ENCODE peak calls at places on chromosomes 1 and 21, in ten cellular contexts. One of them, this sample, is unnamed.

GRCh38 chr1:39378377-39378776 is 113.1 kb upstream of the BMP8A start:
- DNase-seq in T1000: no peak
- DNase-seq in stimulated activated CD4-positive, alpha-beta T cell treated with anti-CD3 and anti-CD28 coated beads, Interleukin-1b, Interleukin-23, amount 100 ng/mL, for 4 hours: no peak
- DNase-seq in stimulated activated CD8-positive, alpha-beta memory T cell treated with anti-CD3 and anti-CD28 coated beads, Interleukin-2, amount 100 ng/mL, for 48 hours: no peak
- DNase-seq in COR-L47: no peak
- DNase-seq in dermis microvascular lymphatic vessel endothelial cell: no peak
- DNase-seq in H7: peak; percentile 74
- DNase-seq in fibroblast of mammary gland: no peak
- DNase-seq in NCI-H2107: peak; percentile 98
- DNase-seq in astrocyte of the cerebellum: no peak
- DNase-seq in this sample: no peak

GRCh38 chr1:115314111-115314510 is 23.9 kb downstream of the NGF start:
- DNase-seq in T1000: no peak
- DNase-seq in stimulated activated CD4-positive, alpha-beta T cell treated with anti-CD3 and anti-CD28 coated beads, Interleukin-1b, Interleukin-23, amount 100 ng/mL, for 4 hours: no peak
- DNase-seq in stimulated activated CD8-positive, alpha-beta memory T cell treated with anti-CD3 and anti-CD28 coated beads, Interleukin-2, amount 100 ng/mL, for 48 hours: no peak
- DNase-seq in COR-L47: no peak
- DNase-seq in dermis microvascular lymphatic vessel endothelial cell: no peak
- DNase-seq in H7: no peak
- DNase-seq in fibroblast of mammary gland: no peak
- DNase-seq in NCI-H2107: no peak
- DNase-seq in astrocyte of the cerebellum: no peak
- DNase-seq in this sample: no peak

GRCh38 chr1:235215453-235215852 is 54.4 kb upstream of the RBM34 start:
- DNase-seq in T1000: no peak
- DNase-seq in stimulated activated CD4-positive, alpha-beta T cell treated with anti-CD3 and anti-CD28 coated beads, Interleukin-1b, Interleukin-23, amount 100 ng/mL, for 4 hours: no peak
- DNase-seq in stimulated activated CD8-positive, alpha-beta memory T cell treated with anti-CD3 and anti-CD28 coated beads, Interleukin-2, amount 100 ng/mL, for 48 hours: no peak
- DNase-seq in COR-L47: no peak
- DNase-seq in dermis microvascular lymphatic vessel endothelial cell: no peak
- DNase-seq in H7: no peak
- DNase-seq in fibroblast of mammary gland: no peak
- DNase-seq in NCI-H2107: no peak
- DNase-seq in astrocyte of the cerebellum: no peak
- DNase-seq in this sample: no peak

GRCh38 chr1:6871300-6871972 is 86.2 kb downstream of the CAMTA1 start:
- DNase-seq in T1000: no peak
- DNase-seq in stimulated activated CD4-positive, alpha-beta T cell treated with anti-CD3 and anti-CD28 coated beads, Interleukin-1b, Interleukin-23, amount 100 ng/mL, for 4 hours: no peak
- DNase-seq in stimulated activated CD8-positive, alpha-beta memory T cell treated with anti-CD3 and anti-CD28 coated beads, Interleukin-2, amount 100 ng/mL, for 48 hours: no peak
- DNase-seq in COR-L47: no peak
- DNase-seq in dermis microvascular lymphatic vessel endothelial cell: no peak
- DNase-seq in H7: no peak
- DNase-seq in fibroblast of mammary gland: no peak
- DNase-seq in NCI-H2107: no peak
- DNase-seq in astrocyte of the cerebellum: no peak
- DNase-seq in this sample: no peak

GRCh38 chr1:56938636-56939035 is 27.2 kb downstream of the C8B start:
- DNase-seq in T1000: no peak
- DNase-seq in stimulated activated CD4-positive, alpha-beta T cell treated with anti-CD3 and anti-CD28 coated beads, Interleukin-1b, Interleukin-23, amount 100 ng/mL, for 4 hours: no peak
- DNase-seq in stimulated activated CD8-positive, alpha-beta memory T cell treated with anti-CD3 and anti-CD28 coated beads, Interleukin-2, amount 100 ng/mL, for 48 hours: no peak
- DNase-seq in COR-L47: no peak
- DNase-seq in dermis microvascular lymphatic vessel endothelial cell: no peak
- DNase-seq in H7: no peak
- DNase-seq in fibroblast of mammary gland: no peak
- DNase-seq in NCI-H2107: no peak
- DNase-seq in astrocyte of the cerebellum: no peak
- DNase-seq in this sample: no peak

GRCh38 chr1:204384636-204385354 is 25.1 kb upstream of the PLEKHA6 start:
- DNase-seq in T1000: peak; percentile 50
- DNase-seq in stimulated activated CD4-positive, alpha-beta T cell treated with anti-CD3 and anti-CD28 coated beads, Interleukin-1b, Interleukin-23, amount 100 ng/mL, for 4 hours: no peak
- DNase-seq in stimulated activated CD8-positive, alpha-beta memory T cell treated with anti-CD3 and anti-CD28 coated beads, Interleukin-2, amount 100 ng/mL, for 48 hours: no peak
- DNase-seq in COR-L47: no peak
- DNase-seq in dermis microvascular lymphatic vessel endothelial cell: no peak
- DNase-seq in H7: no peak
- DNase-seq in fibroblast of mammary gland: peak; percentile 48
- DNase-seq in NCI-H2107: no peak
- DNase-seq in astrocyte of the cerebellum: peak; percentile 22
- DNase-seq in this sample: no peak

GRCh38 chr1:181083842-181084605 is 4.5 kb upstream of the IER5 start:
- DNase-seq in T1000: no peak
- DNase-seq in stimulated activated CD4-positive, alpha-beta T cell treated with anti-CD3 and anti-CD28 coated beads, Interleukin-1b, Interleukin-23, amount 100 ng/mL, for 4 hours: peak; percentile 47
- DNase-seq in stimulated activated CD8-positive, alpha-beta memory T cell treated with anti-CD3 and anti-CD28 coated beads, Interleukin-2, amount 100 ng/mL, for 48 hours: no peak
- DNase-seq in COR-L47: peak; percentile 83
- DNase-seq in dermis microvascular lymphatic vessel endothelial cell: no peak
- DNase-seq in H7: peak; percentile 73
- DNase-seq in fibroblast of mammary gland: peak; percentile 68
- DNase-seq in NCI-H2107: no peak
- DNase-seq in astrocyte of the cerebellum: no peak
- DNase-seq in this sample: no peak

GRCh38 chr1:41478118-41478748 is 6.2 kb downstream of the EDN2 start:
- DNase-seq in T1000: no peak
- DNase-seq in stimulated activated CD4-positive, alpha-beta T cell treated with anti-CD3 and anti-CD28 coated beads, Interleukin-1b, Interleukin-23, amount 100 ng/mL, for 4 hours: no peak
- DNase-seq in stimulated activated CD8-positive, alpha-beta memory T cell treated with anti-CD3 and anti-CD28 coated beads, Interleukin-2, amount 100 ng/mL, for 48 hours: no peak
- DNase-seq in COR-L47: no peak
- DNase-seq in dermis microvascular lymphatic vessel endothelial cell: no peak
- DNase-seq in H7: no peak
- DNase-seq in fibroblast of mammary gland: no peak
- DNase-seq in NCI-H2107: no peak
- DNase-seq in astrocyte of the cerebellum: no peak
- DNase-seq in this sample: no peak

GRCh38 chr1:168766568-168766967 is 37.6 kb upstream of the DPT start:
- DNase-seq in T1000: no peak
- DNase-seq in stimulated activated CD4-positive, alpha-beta T cell treated with anti-CD3 and anti-CD28 coated beads, Interleukin-1b, Interleukin-23, amount 100 ng/mL, for 4 hours: no peak
- DNase-seq in stimulated activated CD8-positive, alpha-beta memory T cell treated with anti-CD3 and anti-CD28 coated beads, Interleukin-2, amount 100 ng/mL, for 48 hours: no peak
- DNase-seq in COR-L47: no peak
- DNase-seq in dermis microvascular lymphatic vessel endothelial cell: no peak
- DNase-seq in H7: no peak
- DNase-seq in fibroblast of mammary gland: no peak
- DNase-seq in NCI-H2107: no peak
- DNase-seq in astrocyte of the cerebellum: no peak
- DNase-seq in this sample: no peak

GRCh38 chr1:113998361-113998760 is 19.1 kb downstream of the OLFML3 start:
- DNase-seq in T1000: no peak
- DNase-seq in stimulated activated CD4-positive, alpha-beta T cell treated with anti-CD3 and anti-CD28 coated beads, Interleukin-1b, Interleukin-23, amount 100 ng/mL, for 4 hours: no peak
- DNase-seq in stimulated activated CD8-positive, alpha-beta memory T cell treated with anti-CD3 and anti-CD28 coated beads, Interleukin-2, amount 100 ng/mL, for 48 hours: no peak
- DNase-seq in COR-L47: no peak
- DNase-seq in dermis microvascular lymphatic vessel endothelial cell: no peak
- DNase-seq in H7: no peak
- DNase-seq in fibroblast of mammary gland: peak; percentile 60
- DNase-seq in NCI-H2107: no peak
- DNase-seq in astrocyte of the cerebellum: no peak
- DNase-seq in this sample: no peak

GRCh38 chr1:55235722-55236121 is 20.6 kb upstream of the USP24 start:
- DNase-seq in T1000: no peak
- DNase-seq in stimulated activated CD4-positive, alpha-beta T cell treated with anti-CD3 and anti-CD28 coated beads, Interleukin-1b, Interleukin-23, amount 100 ng/mL, for 4 hours: no peak
- DNase-seq in stimulated activated CD8-positive, alpha-beta memory T cell treated with anti-CD3 and anti-CD28 coated beads, Interleukin-2, amount 100 ng/mL, for 48 hours: no peak
- DNase-seq in COR-L47: no peak
- DNase-seq in dermis microvascular lymphatic vessel endothelial cell: no peak
- DNase-seq in H7: no peak
- DNase-seq in fibroblast of mammary gland: peak; percentile 82
- DNase-seq in NCI-H2107: no peak
- DNase-seq in astrocyte of the cerebellum: peak; percentile 65
- DNase-seq in this sample: no peak

GRCh38 chr1:30508175-30508448 is 215.3 kb downstream of the MATN1 start:
- DNase-seq in T1000: no peak
- DNase-seq in stimulated activated CD4-positive, alpha-beta T cell treated with anti-CD3 and anti-CD28 coated beads, Interleukin-1b, Interleukin-23, amount 100 ng/mL, for 4 hours: no peak
- DNase-seq in stimulated activated CD8-positive, alpha-beta memory T cell treated with anti-CD3 and anti-CD28 coated beads, Interleukin-2, amount 100 ng/mL, for 48 hours: no peak
- DNase-seq in COR-L47: no peak
- DNase-seq in dermis microvascular lymphatic vessel endothelial cell: no peak
- DNase-seq in H7: no peak
- DNase-seq in fibroblast of mammary gland: no peak
- DNase-seq in NCI-H2107: no peak
- DNase-seq in astrocyte of the cerebellum: no peak
- DNase-seq in this sample: no peak

GRCh38 chr1:177045156-177045555 is 119.4 kb downstream of the ASTN1 start:
- DNase-seq in T1000: no peak
- DNase-seq in stimulated activated CD4-positive, alpha-beta T cell treated with anti-CD3 and anti-CD28 coated beads, Interleukin-1b, Interleukin-23, amount 100 ng/mL, for 4 hours: no peak
- DNase-seq in stimulated activated CD8-positive, alpha-beta memory T cell treated with anti-CD3 and anti-CD28 coated beads, Interleukin-2, amount 100 ng/mL, for 48 hours: no peak
- DNase-seq in COR-L47: no peak
- DNase-seq in dermis microvascular lymphatic vessel endothelial cell: no peak
- DNase-seq in H7: no peak
- DNase-seq in fibroblast of mammary gland: no peak
- DNase-seq in NCI-H2107: no peak
- DNase-seq in astrocyte of the cerebellum: no peak
- DNase-seq in this sample: no peak

GRCh38 chr1:111912116-111912515 is 77.4 kb downstream of the KCND3 start:
- DNase-seq in T1000: no peak
- DNase-seq in stimulated activated CD4-positive, alpha-beta T cell treated with anti-CD3 and anti-CD28 coated beads, Interleukin-1b, Interleukin-23, amount 100 ng/mL, for 4 hours: no peak
- DNase-seq in stimulated activated CD8-positive, alpha-beta memory T cell treated with anti-CD3 and anti-CD28 coated beads, Interleukin-2, amount 100 ng/mL, for 48 hours: no peak
- DNase-seq in COR-L47: no peak
- DNase-seq in dermis microvascular lymphatic vessel endothelial cell: no peak
- DNase-seq in H7: no peak
- DNase-seq in fibroblast of mammary gland: no peak
- DNase-seq in NCI-H2107: no peak
- DNase-seq in astrocyte of the cerebellum: no peak
- DNase-seq in this sample: no peak

GRCh38 chr1:28887835-28888682 is 26.3 kb upstream of the EPB41 start:
- DNase-seq in T1000: no peak
- DNase-seq in stimulated activated CD4-positive, alpha-beta T cell treated with anti-CD3 and anti-CD28 coated beads, Interleukin-1b, Interleukin-23, amount 100 ng/mL, for 4 hours: no peak
- DNase-seq in stimulated activated CD8-positive, alpha-beta memory T cell treated with anti-CD3 and anti-CD28 coated beads, Interleukin-2, amount 100 ng/mL, for 48 hours: no peak
- DNase-seq in COR-L47: no peak
- DNase-seq in dermis microvascular lymphatic vessel endothelial cell: no peak
- DNase-seq in H7: peak; percentile 79
- DNase-seq in fibroblast of mammary gland: no peak
- DNase-seq in NCI-H2107: no peak
- DNase-seq in astrocyte of the cerebellum: no peak
- DNase-seq in this sample: no peak

GRCh38 chr1:5254131-5254725 is 599.8 kb downstream of the AJAP1 start:
- DNase-seq in T1000: no peak
- DNase-seq in stimulated activated CD4-positive, alpha-beta T cell treated with anti-CD3 and anti-CD28 coated beads, Interleukin-1b, Interleukin-23, amount 100 ng/mL, for 4 hours: no peak
- DNase-seq in stimulated activated CD8-positive, alpha-beta memory T cell treated with anti-CD3 and anti-CD28 coated beads, Interleukin-2, amount 100 ng/mL, for 48 hours: no peak
- DNase-seq in COR-L47: no peak
- DNase-seq in dermis microvascular lymphatic vessel endothelial cell: no peak
- DNase-seq in H7: no peak
- DNase-seq in fibroblast of mammary gland: no peak
- DNase-seq in NCI-H2107: no peak
- DNase-seq in astrocyte of the cerebellum: no peak
- DNase-seq in this sample: no peak

GRCh38 chr1:113903496-113904291 is 905 bp downstream of the AP4B1 start:
- DNase-seq in T1000: no peak
- DNase-seq in stimulated activated CD4-positive, alpha-beta T cell treated with anti-CD3 and anti-CD28 coated beads, Interleukin-1b, Interleukin-23, amount 100 ng/mL, for 4 hours: no peak
- DNase-seq in stimulated activated CD8-positive, alpha-beta memory T cell treated with anti-CD3 and anti-CD28 coated beads, Interleukin-2, amount 100 ng/mL, for 48 hours: no peak
- DNase-seq in COR-L47: no peak
- DNase-seq in dermis microvascular lymphatic vessel endothelial cell: no peak
- DNase-seq in H7: no peak
- DNase-seq in fibroblast of mammary gland: no peak
- DNase-seq in NCI-H2107: no peak
- DNase-seq in astrocyte of the cerebellum: no peak
- DNase-seq in this sample: no peak

GRCh38 chr1:67780637-67781036 is 52.6 kb downstream of the GNG12 start:
- DNase-seq in T1000: no peak
- DNase-seq in stimulated activated CD4-positive, alpha-beta T cell treated with anti-CD3 and anti-CD28 coated beads, Interleukin-1b, Interleukin-23, amount 100 ng/mL, for 4 hours: no peak
- DNase-seq in stimulated activated CD8-positive, alpha-beta memory T cell treated with anti-CD3 and anti-CD28 coated beads, Interleukin-2, amount 100 ng/mL, for 48 hours: no peak
- DNase-seq in COR-L47: no peak
- DNase-seq in dermis microvascular lymphatic vessel endothelial cell: no peak
- DNase-seq in H7: no peak
- DNase-seq in fibroblast of mammary gland: no peak
- DNase-seq in NCI-H2107: no peak
- DNase-seq in astrocyte of the cerebellum: no peak
- DNase-seq in this sample: no peak

GRCh38 chr1:229480500-229480899 is 27.6 kb downstream of the NUP133 start:
- DNase-seq in T1000: no peak
- DNase-seq in stimulated activated CD4-positive, alpha-beta T cell treated with anti-CD3 and anti-CD28 coated beads, Interleukin-1b, Interleukin-23, amount 100 ng/mL, for 4 hours: no peak
- DNase-seq in stimulated activated CD8-positive, alpha-beta memory T cell treated with anti-CD3 and anti-CD28 coated beads, Interleukin-2, amount 100 ng/mL, for 48 hours: no peak
- DNase-seq in COR-L47: no peak
- DNase-seq in dermis microvascular lymphatic vessel endothelial cell: no peak
- DNase-seq in H7: no peak
- DNase-seq in fibroblast of mammary gland: no peak
- DNase-seq in NCI-H2107: no peak
- DNase-seq in astrocyte of the cerebellum: no peak
- DNase-seq in this sample: no peak

GRCh38 chr1:78673120-78673519 is 23.5 kb downstream of the IFI44 start:
- DNase-seq in T1000: no peak
- DNase-seq in stimulated activated CD4-positive, alpha-beta T cell treated with anti-CD3 and anti-CD28 coated beads, Interleukin-1b, Interleukin-23, amount 100 ng/mL, for 4 hours: no peak
- DNase-seq in stimulated activated CD8-positive, alpha-beta memory T cell treated with anti-CD3 and anti-CD28 coated beads, Interleukin-2, amount 100 ng/mL, for 48 hours: no peak
- DNase-seq in COR-L47: peak; percentile 36
- DNase-seq in dermis microvascular lymphatic vessel endothelial cell: no peak
- DNase-seq in H7: no peak
- DNase-seq in fibroblast of mammary gland: no peak
- DNase-seq in NCI-H2107: no peak
- DNase-seq in astrocyte of the cerebellum: no peak
- DNase-seq in this sample: no peak

GRCh38 chr1:41319803-41320711 is 41.2 kb upstream of the FOXO6 start:
- DNase-seq in T1000: no peak
- DNase-seq in stimulated activated CD4-positive, alpha-beta T cell treated with anti-CD3 and anti-CD28 coated beads, Interleukin-1b, Interleukin-23, amount 100 ng/mL, for 4 hours: no peak
- DNase-seq in stimulated activated CD8-positive, alpha-beta memory T cell treated with anti-CD3 and anti-CD28 coated beads, Interleukin-2, amount 100 ng/mL, for 48 hours: no peak
- DNase-seq in COR-L47: no peak
- DNase-seq in dermis microvascular lymphatic vessel endothelial cell: no peak
- DNase-seq in H7: peak; percentile 49
- DNase-seq in fibroblast of mammary gland: no peak
- DNase-seq in NCI-H2107: no peak
- DNase-seq in astrocyte of the cerebellum: no peak
- DNase-seq in this sample: no peak

GRCh38 chr1:219702551-219703215 is 89.8 kb upstream of the ZC3H11B start:
- DNase-seq in T1000: no peak
- DNase-seq in stimulated activated CD4-positive, alpha-beta T cell treated with anti-CD3 and anti-CD28 coated beads, Interleukin-1b, Interleukin-23, amount 100 ng/mL, for 4 hours: no peak
- DNase-seq in stimulated activated CD8-positive, alpha-beta memory T cell treated with anti-CD3 and anti-CD28 coated beads, Interleukin-2, amount 100 ng/mL, for 48 hours: no peak
- DNase-seq in COR-L47: no peak
- DNase-seq in dermis microvascular lymphatic vessel endothelial cell: no peak
- DNase-seq in H7: no peak
- DNase-seq in fibroblast of mammary gland: no peak
- DNase-seq in NCI-H2107: no peak
- DNase-seq in astrocyte of the cerebellum: no peak
- DNase-seq in this sample: no peak

GRCh38 chr1:15246960-15247614 is at the start of gene FHAD1:
- DNase-seq in T1000: peak; percentile 50
- DNase-seq in stimulated activated CD4-positive, alpha-beta T cell treated with anti-CD3 and anti-CD28 coated beads, Interleukin-1b, Interleukin-23, amount 100 ng/mL, for 4 hours: peak; percentile 23
- DNase-seq in stimulated activated CD8-positive, alpha-beta memory T cell treated with anti-CD3 and anti-CD28 coated beads, Interleukin-2, amount 100 ng/mL, for 48 hours: peak; percentile 47
- DNase-seq in COR-L47: peak; percentile 60
- DNase-seq in dermis microvascular lymphatic vessel endothelial cell: peak; percentile 53
- DNase-seq in H7: peak; percentile 95
- DNase-seq in fibroblast of mammary gland: peak; percentile 54
- DNase-seq in NCI-H2107: peak; percentile 58
- DNase-seq in astrocyte of the cerebellum: no peak
- DNase-seq in this sample: peak; percentile 47

GRCh38 chr1:20426923-20427322 is 59.1 kb downstream of the CAMK2N1 start:
- DNase-seq in T1000: peak; percentile 27
- DNase-seq in stimulated activated CD4-positive, alpha-beta T cell treated with anti-CD3 and anti-CD28 coated beads, Interleukin-1b, Interleukin-23, amount 100 ng/mL, for 4 hours: no peak
- DNase-seq in stimulated activated CD8-positive, alpha-beta memory T cell treated with anti-CD3 and anti-CD28 coated beads, Interleukin-2, amount 100 ng/mL, for 48 hours: no peak
- DNase-seq in COR-L47: no peak
- DNase-seq in dermis microvascular lymphatic vessel endothelial cell: no peak
- DNase-seq in H7: no peak
- DNase-seq in fibroblast of mammary gland: peak; percentile 93
- DNase-seq in NCI-H2107: no peak
- DNase-seq in astrocyte of the cerebellum: peak; percentile 77
- DNase-seq in this sample: no peak

GRCh38 chr21:42019101-42019605 is 9.0 kb upstream of the ZBTB21 start:
- DNase-seq in T1000: no peak
- DNase-seq in stimulated activated CD4-positive, alpha-beta T cell treated with anti-CD3 and anti-CD28 coated beads, Interleukin-1b, Interleukin-23, amount 100 ng/mL, for 4 hours: no peak
- DNase-seq in stimulated activated CD8-positive, alpha-beta memory T cell treated with anti-CD3 and anti-CD28 coated beads, Interleukin-2, amount 100 ng/mL, for 48 hours: no peak
- DNase-seq in COR-L47: no peak
- DNase-seq in dermis microvascular lymphatic vessel endothelial cell: no peak
- DNase-seq in H7: peak; percentile 17
- DNase-seq in fibroblast of mammary gland: no peak
- DNase-seq in NCI-H2107: no peak
- DNase-seq in astrocyte of the cerebellum: no peak
- DNase-seq in this sample: no peak

GRCh38 chr1:21944261-21945074 is 7.4 kb upstream of the HSPG2 start:
- DNase-seq in T1000: no peak
- DNase-seq in stimulated activated CD4-positive, alpha-beta T cell treated with anti-CD3 and anti-CD28 coated beads, Interleukin-1b, Interleukin-23, amount 100 ng/mL, for 4 hours: no peak
- DNase-seq in stimulated activated CD8-positive, alpha-beta memory T cell treated with anti-CD3 and anti-CD28 coated beads, Interleukin-2, amount 100 ng/mL, for 48 hours: no peak
- DNase-seq in COR-L47: no peak
- DNase-seq in dermis microvascular lymphatic vessel endothelial cell: no peak
- DNase-seq in H7: peak; percentile 78
- DNase-seq in fibroblast of mammary gland: no peak
- DNase-seq in NCI-H2107: no peak
- DNase-seq in astrocyte of the cerebellum: no peak
- DNase-seq in this sample: no peak

GRCh38 chr1:92695104-92695503 is 89.8 kb downstream of the EVI5 start:
- DNase-seq in T1000: no peak
- DNase-seq in stimulated activated CD4-positive, alpha-beta T cell treated with anti-CD3 and anti-CD28 coated beads, Interleukin-1b, Interleukin-23, amount 100 ng/mL, for 4 hours: no peak
- DNase-seq in stimulated activated CD8-positive, alpha-beta memory T cell treated with anti-CD3 and anti-CD28 coated beads, Interleukin-2, amount 100 ng/mL, for 48 hours: no peak
- DNase-seq in COR-L47: no peak
- DNase-seq in dermis microvascular lymphatic vessel endothelial cell: no peak
- DNase-seq in H7: no peak
- DNase-seq in fibroblast of mammary gland: no peak
- DNase-seq in NCI-H2107: no peak
- DNase-seq in astrocyte of the cerebellum: no peak
- DNase-seq in this sample: no peak

GRCh38 chr1:155196893-155197638 is 10.6 kb downstream of the THBS3 start:
- DNase-seq in T1000: no peak
- DNase-seq in stimulated activated CD4-positive, alpha-beta T cell treated with anti-CD3 and anti-CD28 coated beads, Interleukin-1b, Interleukin-23, amount 100 ng/mL, for 4 hours: no peak
- DNase-seq in stimulated activated CD8-positive, alpha-beta memory T cell treated with anti-CD3 and anti-CD28 coated beads, Interleukin-2, amount 100 ng/mL, for 48 hours: no peak
- DNase-seq in COR-L47: no peak
- DNase-seq in dermis microvascular lymphatic vessel endothelial cell: no peak
- DNase-seq in H7: no peak
- DNase-seq in fibroblast of mammary gland: no peak
- DNase-seq in NCI-H2107: no peak
- DNase-seq in astrocyte of the cerebellum: no peak
- DNase-seq in this sample: no peak

This sample was measured in GM12891.